ENCODE peak calls at places on chromosomes 1 and 21, in six cellular contexts. C is IMR-90, X is H9, K is neuronal stem cell, A is H1, B is trophoblast cell. R is an unnamed sample.

GRCh38 chr1:226384040-226384439 is 23.9 kb downstream of the PARP1 start:
- DNase-seq in C (no peak), X (no peak), K (no peak), A (no peak), B (no peak), R (no peak)

GRCh38 chr21:25039461-25040380 is 567.6 kb downstream of the MRPL39 start:
- DNase-seq in C (peak; percentile 5), X (no peak), K (peak; percentile 41), A (no peak), B (no peak), R (no peak)

GRCh38 chr21:45548711-45549491 is 6.7 kb upstream of the SLC19A1 start:
- DNase-seq in C (no peak), X (no peak), K (no peak), A (no peak), B (no peak), R (no peak)

GRCh38 chr1:30275926-30276736 is 447.3 kb downstream of the MATN1 start:
- DNase-seq in C (no peak), X (peak; percentile 14), K (no peak), A (no peak), B (no peak), R (no peak)

GRCh38 chr1:161185732-161186311 is 8.5 kb upstream of the B4GALT3 start:
- DNase-seq in C (no peak), X (no peak), K (no peak), A (no peak), B (no peak), R (no peak)

GRCh38 chr1:110525250-110525597 is 6.2 kb upstream of the KCNA10 start:
- DNase-seq in C (no peak), X (no peak), K (no peak), A (no peak), B (peak; percentile 45), R (no peak)

GRCh38 chr1:185044387-185044786 is 971 bp upstream of the RNF2 start:
- DNase-seq in C (no peak), X (no peak), K (no peak), A (no peak), B (no peak), R (no peak)

GRCh38 chr1:119720866-119721440 is 9.2 kb downstream of the PHGDH start:
- DNase-seq in C (no peak), X (no peak), K (no peak), A (no peak), B (peak; percentile 19), R (no peak)

GRCh38 chr1:66747500-66747899 is 4.8 kb upstream of the DYNLT5 start:
- DNase-seq in C (peak; percentile 44), X (no peak), K (no peak), A (no peak), B (no peak), R (peak; percentile 12)

GRCh38 chr1:206075786-206076725 is 23.1 kb downstream of the RHEX start:
- DNase-seq in C (peak; percentile 43), X (no peak), K (no peak), A (no peak), B (no peak), R (peak; percentile 26)

GRCh38 chr1:215394084-215394991 is 172.8 kb upstream of the KCTD3 start:
- DNase-seq in C (no peak), X (no peak), K (no peak), A (no peak), B (no peak), R (no peak)

GRCh38 chr1:183870351-183871077 is 65.6 kb downstream of the RGL1 start:
- DNase-seq in C (peak; percentile 39), X (no peak), K (no peak), A (no peak), B (no peak), R (peak; percentile 58)

GRCh38 chr1:165253818-165254254 is 102.7 kb downstream of the LMX1A start:
- DNase-seq in C (no peak), X (no peak), K (no peak), A (no peak), B (no peak), R (no peak)

GRCh38 chr21:34510148-34511142 is 1.6 kb downstream of the KCNE1 start:
- DNase-seq in C (peak; percentile 68), X (peak; percentile 88), K (peak; percentile 37), A (peak; percentile 61), B (peak; percentile 77), R (peak; percentile 78)

GRCh38 chr1:165265196-165265838 is 91.2 kb downstream of the LMX1A start:
- DNase-seq in C (no peak), X (no peak), K (no peak), A (no peak), B (no peak), R (no peak)

GRCh38 chr1:19647643-19648042 is 3.5 kb downstream of the NBL1 start:
- DNase-seq in C (no peak), X (no peak), K (no peak), A (no peak), B (no peak), R (peak; percentile 25)

GRCh38 chr1:170027760-170028159 is 46.7 kb downstream of the KIFAP3 start:
- DNase-seq in C (no peak), X (no peak), K (no peak), A (no peak), B (no peak), R (peak; percentile 2)

GRCh38 chr1:59316497-59317128 is 19.7 kb downstream of the FGGY start:
- DNase-seq in C (peak; percentile 70), X (no peak), K (no peak), A (no peak), B (no peak), R (peak; percentile 12)

GRCh38 chr1:180184041-180184440 is 29.4 kb downstream of the QSOX1 start:
- DNase-seq in C (no peak), X (no peak), K (no peak), A (no peak), B (no peak), R (no peak)

GRCh38 chr1:246488674-246489073 is 18.4 kb downstream of the SMYD3 start:
- DNase-seq in C (no peak), X (no peak), K (no peak), A (no peak), B (no peak), R (no peak)

GRCh38 chr1:19309123-19309813 is 2.7 kb downstream of the AKR7A2 start:
- DNase-seq in C (peak; percentile 93), X (no peak), K (no peak), A (no peak), B (no peak), R (peak; percentile 93)

GRCh38 chr1:7177438-7178126 is 392.3 kb downstream of the CAMTA1 start:
- DNase-seq in C (no peak), X (peak; percentile 63), K (peak; percentile 24), A (no peak), B (no peak), R (no peak)

GRCh38 chr1:10726355-10726754 is 70.1 kb downstream of the CASZ1 start:
- DNase-seq in C (no peak), X (no peak), K (no peak), A (no peak), B (no peak), R (no peak)

DNA sequence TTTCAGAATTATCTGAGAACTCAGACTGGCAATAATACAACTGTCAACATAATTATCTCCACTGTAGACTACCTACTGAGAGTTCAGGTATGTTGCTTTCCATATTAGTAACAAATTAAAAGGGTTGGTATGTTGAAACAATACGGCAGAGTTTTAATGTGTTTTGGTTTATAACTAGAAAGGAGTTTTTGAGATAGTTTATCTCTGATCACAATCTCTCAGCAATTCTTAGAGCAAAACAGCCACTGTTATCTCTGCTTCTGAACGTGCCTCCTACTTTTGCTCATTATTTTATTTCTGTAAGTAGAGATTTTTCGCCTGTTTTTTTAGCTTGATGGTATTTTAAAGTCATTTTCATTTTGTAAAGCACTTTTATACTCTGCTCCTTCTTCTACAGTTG is 118.7 kb downstream of the ZP4 start:
- DNase-seq in C (no peak), X (no peak), K (no peak), A (no peak), B (peak; percentile 7), R (no peak)
- H4K91ac ChIP-seq in C (no peak overlapping the region), X (no peak overlapping the region), K (no peak overlapping the region), A (no peak overlapping the region), B (no peak overlapping the region), R (no peak overlapping the region)

DNA sequence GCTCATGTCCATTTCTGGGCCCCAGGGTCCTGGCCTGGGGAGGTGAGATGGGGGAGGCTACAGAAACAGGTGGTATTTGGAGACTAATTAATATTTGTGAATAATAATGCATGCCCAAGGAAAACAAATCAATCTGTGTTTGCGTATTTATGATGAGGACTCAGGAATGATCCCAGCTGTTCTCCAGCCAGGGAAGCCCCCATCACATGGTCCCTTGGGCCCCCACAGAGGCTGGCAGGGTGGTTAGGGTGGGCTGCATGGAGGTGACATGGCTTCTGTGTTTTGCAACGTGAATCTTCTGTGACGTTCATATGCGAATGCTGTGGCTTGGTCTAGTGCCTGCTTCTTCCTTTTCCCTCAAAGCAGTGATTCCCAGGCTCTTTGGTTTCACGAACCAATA is 10.5 kb downstream of the PTPRF start:
- DNase-seq in C (no peak), X (no peak), K (no peak), A (no peak), B (no peak), R (no peak)
- H4K91ac ChIP-seq in C (no peak overlapping the region), X (no peak overlapping the region), K (no peak overlapping the region), A (no peak overlapping the region), B (no peak overlapping the region), R (no peak overlapping the region)

GRCh38 chr21:39634507-39634906 is 21.8 kb downstream of the B3GALT5 start:
- DNase-seq in C (no peak), X (no peak), K (no peak), A (no peak), B (no peak), R (no peak)

GRCh38 chr21:39633043-39633442 is 20.3 kb downstream of the B3GALT5 start:
- DNase-seq in C (peak; percentile 52), X (no peak), K (no peak), A (no peak), B (no peak), R (peak; percentile 42)

GRCh38 chr21:39631842-39632577 is 19.3 kb downstream of the B3GALT5 start:
- DNase-seq in C (no peak), X (no peak), K (no peak), A (no peak), B (no peak), R (no peak)

GRCh38 chr21:39630827-39631226 is 18.1 kb downstream of the B3GALT5 start:
- DNase-seq in C (peak; percentile 3), X (no peak), K (no peak), A (no peak), B (no peak), R (no peak)

GRCh38 chr21:39633770-39634181 is 21.0 kb downstream of the B3GALT5 start:
- DNase-seq in C (peak; percentile 92), X (no peak), K (no peak), A (no peak), B (no peak), R (peak; percentile 88)
- H4K91ac ChIP-seq in C (peak overlapping the region; percentile 58), X (no peak overlapping the region), K (no peak overlapping the region), A (no peak overlapping the region), B (no peak overlapping the region), R (no peak overlapping the region)

DNA sequence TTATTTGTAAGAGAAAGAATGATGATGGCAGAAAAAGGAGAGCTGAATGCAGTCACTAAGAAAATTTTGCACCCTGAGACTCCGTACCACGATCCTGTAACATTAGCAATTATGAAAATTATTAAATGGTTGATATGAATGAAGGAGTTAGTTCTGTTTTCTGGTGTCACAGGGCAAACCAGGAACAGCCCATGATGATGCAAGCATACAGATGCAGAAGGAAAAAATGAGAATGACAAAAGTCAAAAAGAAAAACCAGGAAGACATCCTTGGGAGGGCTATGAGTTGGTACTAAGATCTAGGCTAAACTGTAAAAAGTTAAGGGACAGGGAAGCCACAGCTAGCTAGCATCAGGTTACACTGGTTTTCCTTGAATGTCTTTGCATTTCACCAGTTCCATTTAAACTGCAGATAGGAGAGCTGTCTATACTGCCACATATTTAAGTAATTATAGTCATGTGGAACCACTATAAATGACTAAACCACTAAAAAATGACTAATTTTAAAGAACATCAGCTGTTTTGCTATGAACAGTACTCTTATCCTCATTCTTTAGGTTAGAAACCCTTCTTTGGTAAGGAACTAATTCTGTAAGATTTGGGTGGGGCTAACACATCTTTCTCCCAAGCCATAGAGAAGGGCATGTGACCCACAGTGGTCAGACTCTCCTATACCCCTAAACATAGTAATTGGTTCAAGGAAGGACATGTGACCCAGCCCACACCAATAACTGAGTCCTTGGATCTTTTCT is 11.4 kb downstream of the DOCK7 start:
- DNase-seq in C (peak; percentile 66), X (no peak), K (no peak), A (no peak), B (no peak), R (peak; percentile 19)
- H4K91ac ChIP-seq in C (peak overlapping the region; percentile 18), X (no peak overlapping the region), K (no peak overlapping the region), A (no peak overlapping the region), B (no peak overlapping the region), R (no peak overlapping the region)